ENCODE peak calls at places on chromosomes 1 and 21, in six cellular contexts. G, C, D, M, Y and Z are unnamed samples.
A peak's percentile ranks its signal among the peaks of the same experiment; 100 is the strongest.

GRCh38 chr1:906532-907420 is 16.9 kb upstream of the SAMD11 start:
- DNase-seq in G (peak; percentile 66), C (no peak), D (peak; percentile 46), M (no peak), Y (peak; percentile 57), Z (no peak)

GRCh38 chr1:228378453-228379164 is 28.0 kb downstream of the TRIM11 start:
- DNase-seq in G (peak; percentile 57), C (no peak), D (peak; percentile 95), M (peak; percentile 76), Y (peak; percentile 82), Z (no peak)

GRCh38 chr1:4752059-4752458 is 97.7 kb downstream of the AJAP1 start:
- DNase-seq in G (no peak), C (no peak), D (no peak), M (no peak), Y (no peak), Z (no peak)

GRCh38 chr1:66000033-66000637 is 207.4 kb downstream of the PDE4B start:
- DNase-seq in G (peak; percentile 12), C (no peak), D (no peak), M (no peak), Y (no peak), Z (no peak)

GRCh38 chr1:12158362-12159092 is 8.3 kb upstream of the TNFRSF1B start:
- DNase-seq in G (no peak), C (no peak), D (no peak), M (no peak), Y (no peak), Z (no peak)

GRCh38 chr1:39204441-39205081 is at the start of gene MACF1:
- DNase-seq in G (peak; percentile 97), C (no peak), D (no peak), M (peak; percentile 45), Y (peak; percentile 41), Z (no peak)

GRCh38 chr1:200211157-200211556 is 183.6 kb downstream of the NR5A2 start:
- DNase-seq in G (peak; percentile 84), C (no peak), D (no peak), M (no peak), Y (no peak), Z (no peak)

GRCh38 chr21:44057960-44058651 is 46.0 kb downstream of the TRAPPC10 start:
- DNase-seq in G (no peak), C (no peak), D (no peak), M (no peak), Y (no peak), Z (no peak)

GRCh38 chr1:234638832-234639799 is 29.1 kb upstream of the IRF2BP2 start:
- DNase-seq in G (peak; percentile 40), C (no peak), D (no peak), M (no peak), Y (no peak), Z (no peak)

GRCh38 chr1:117341123-117341522 is 26.1 kb upstream of the MAN1A2 start:
- DNase-seq in G (no peak), C (no peak), D (no peak), M (no peak), Y (no peak), Z (no peak)

GRCh38 chr1:117335376-117336086 is 31.7 kb upstream of the MAN1A2 start:
- DNase-seq in G (no peak), C (no peak), D (no peak), M (no peak), Y (no peak), Z (no peak)

GRCh38 chr1:117342397-117342796 is 24.9 kb upstream of the MAN1A2 start:
- DNase-seq in G (no peak), C (no peak), D (no peak), M (no peak), Y (no peak), Z (no peak)

GRCh38 chr1:117336087-117336817 is 31.0 kb upstream of the MAN1A2 start:
- DNase-seq in G (no peak), C (no peak), D (no peak), M (no peak), Y (no peak), Z (no peak)

DNA sequence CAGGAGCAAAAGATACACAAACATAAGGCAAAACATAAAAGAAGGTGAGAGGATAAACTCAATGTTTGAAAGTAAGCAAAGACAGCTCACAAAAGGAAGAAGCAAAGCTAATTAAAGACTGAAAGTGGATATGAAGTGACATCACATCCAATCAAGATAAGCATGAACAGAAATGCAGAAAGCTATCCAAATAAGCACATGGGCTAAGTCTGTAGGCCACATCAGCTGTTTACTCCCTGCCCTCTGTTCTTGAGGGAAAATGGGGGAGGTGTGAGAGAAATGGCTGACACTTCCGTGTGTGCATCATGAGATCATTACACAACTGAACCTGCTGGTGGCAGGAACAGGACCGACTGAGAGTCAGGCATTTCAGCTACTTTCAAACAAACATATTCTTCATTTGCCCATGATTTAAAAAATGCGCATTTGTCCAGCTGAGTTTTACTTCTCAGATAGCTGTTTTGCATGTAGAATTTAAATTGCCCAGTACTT is 27.3 kb upstream of the MAN1A2 start:
- DNase-seq in G (peak; percentile 71), C (no peak), D (no peak), M (no peak), Y (no peak), Z (no peak)
- TF ChIP-seq CTCF in G (no peak), C (no peak), D (no peak), M (no peak), Y (no peak), Z (no peak)

GRCh38 chr1:36304970-36305914 is 926 bp upstream of the SH3D21 start:
- DNase-seq in G (no peak), C (no peak), D (peak; percentile 56), M (no peak), Y (no peak), Z (no peak)

GRCh38 chr1:36305915-36306209 is 306 bp upstream of the SH3D21 start:
- DNase-seq in G (no peak), C (no peak), D (no peak), M (no peak), Y (no peak), Z (no peak)

GRCh38 chr1:36307601-36308330 is 1.6 kb downstream of the SH3D21 start:
- DNase-seq in G (no peak), C (no peak), D (no peak), M (no peak), Y (no peak), Z (no peak)

GRCh38 chr1:36306902-36307456 is 811 bp downstream of the SH3D21 start:
- DNase-seq in G (peak; percentile 86), C (peak; percentile 80), D (peak; percentile 97), M (peak; percentile 93), Y (peak; percentile 91), Z (peak; percentile 81)

GRCh38 chr1:36306210-36306901 is at the start of gene SH3D21:
- DNase-seq in G (peak; percentile 28), C (no peak), D (peak; percentile 84), M (peak; percentile 48), Y (peak; percentile 61), Z (no peak)
- TF ChIP-seq CTCF in G (no peak), C (no peak), D (no peak), M (no peak), Y (no peak), Z (no peak)

DNA sequence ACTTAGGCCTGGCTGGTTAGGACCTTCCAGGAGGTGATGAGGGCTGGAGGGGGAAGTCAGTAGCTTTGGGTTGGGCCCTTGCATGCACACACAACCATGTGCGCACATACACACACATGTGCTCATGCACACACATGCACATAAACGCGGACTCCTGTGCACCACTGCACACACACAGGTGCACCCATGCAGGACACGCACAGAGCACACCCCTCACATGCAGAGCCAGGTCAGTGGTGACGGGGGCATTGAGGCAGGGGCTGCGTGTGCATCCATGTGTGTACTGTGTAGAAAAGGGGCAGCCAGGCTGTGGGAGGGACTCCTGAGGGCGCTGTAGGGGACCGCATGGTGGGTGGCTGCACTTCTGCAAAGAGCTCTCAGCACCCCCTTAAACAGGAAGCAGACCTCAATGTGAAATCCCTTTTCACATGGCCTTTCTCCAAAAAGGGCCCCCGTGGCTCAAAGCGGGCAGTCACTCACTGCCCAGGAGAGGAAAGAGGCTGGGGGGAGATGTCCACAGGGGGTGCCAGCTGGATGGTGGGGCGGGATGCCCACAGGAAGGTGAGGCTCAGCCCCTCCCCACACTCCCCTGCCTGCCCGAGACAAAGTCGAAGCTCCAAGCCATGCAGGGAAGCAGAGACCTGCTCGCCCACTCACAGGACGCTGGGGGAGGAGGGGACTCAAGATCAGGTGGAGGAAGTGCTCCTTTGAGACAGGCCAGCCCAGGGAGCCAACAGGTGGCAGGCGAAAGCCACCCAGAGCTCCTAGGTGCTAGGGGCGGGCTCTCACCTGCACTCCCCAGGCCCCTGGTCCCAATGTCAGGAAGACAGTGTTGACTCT is 95.2 kb downstream of the ITPKB start:
- DNase-seq in G (no peak), C (peak; percentile 26), D (no peak), M (no peak), Y (no peak), Z (no peak)
- TF ChIP-seq CTCF in G (no peak), C (peak; percentile 40), D (no peak), M (no peak), Y (no peak), Z (peak; percentile 39)

GRCh38 chr21:35257413-35257812 is 208.3 kb upstream of the RUNX1 start:
- DNase-seq in G (peak; percentile 97), C (no peak), D (no peak), M (peak; percentile 19), Y (peak; percentile 39), Z (no peak)

GRCh38 chr21:35258521-35258920 is 209.4 kb upstream of the RUNX1 start:
- DNase-seq in G (no peak), C (no peak), D (no peak), M (no peak), Y (no peak), Z (no peak)

GRCh38 chr21:35254006-35254751 is 205.1 kb upstream of the RUNX1 start:
- DNase-seq in G (peak; percentile 91), C (no peak), D (no peak), M (no peak), Y (no peak), Z (no peak)

GRCh38 chr21:35254752-35255138 is 205.6 kb upstream of the RUNX1 start:
- DNase-seq in G (no peak), C (no peak), D (no peak), M (no peak), Y (no peak), Z (no peak)

DNA sequence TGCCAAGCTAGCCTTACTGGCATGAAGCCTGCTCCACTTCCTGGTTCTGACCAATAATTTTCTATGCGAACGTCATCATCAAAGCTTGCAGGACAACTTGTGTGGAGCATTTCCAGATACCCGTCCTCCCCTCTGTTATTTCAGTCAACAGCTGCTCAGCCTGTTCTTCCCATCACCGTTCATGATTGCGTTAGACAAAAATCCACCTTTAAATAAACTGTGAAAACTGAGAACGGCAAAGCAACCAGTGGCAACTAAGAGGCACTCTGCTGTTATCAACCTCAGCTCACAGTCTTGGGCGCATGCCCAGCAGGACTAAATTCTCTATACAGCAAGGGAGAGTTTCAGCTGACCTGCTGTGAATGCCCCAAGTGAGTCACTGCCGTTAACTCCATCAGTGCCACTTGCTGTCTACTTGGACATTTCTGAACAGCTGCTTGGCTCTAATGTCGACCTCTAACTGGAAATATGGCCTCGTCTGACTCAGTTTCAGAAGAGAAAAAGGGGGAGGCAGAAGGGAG is 207.4 kb upstream of the RUNX1 start:
- DNase-seq in G (peak; percentile 98), C (no peak), D (no peak), M (peak; percentile 75), Y (peak; percentile 88), Z (no peak)
- TF ChIP-seq CTCF in G (peak; percentile 13), C (no peak), D (no peak), M (no peak), Y (no peak), Z (no peak)

DNA sequence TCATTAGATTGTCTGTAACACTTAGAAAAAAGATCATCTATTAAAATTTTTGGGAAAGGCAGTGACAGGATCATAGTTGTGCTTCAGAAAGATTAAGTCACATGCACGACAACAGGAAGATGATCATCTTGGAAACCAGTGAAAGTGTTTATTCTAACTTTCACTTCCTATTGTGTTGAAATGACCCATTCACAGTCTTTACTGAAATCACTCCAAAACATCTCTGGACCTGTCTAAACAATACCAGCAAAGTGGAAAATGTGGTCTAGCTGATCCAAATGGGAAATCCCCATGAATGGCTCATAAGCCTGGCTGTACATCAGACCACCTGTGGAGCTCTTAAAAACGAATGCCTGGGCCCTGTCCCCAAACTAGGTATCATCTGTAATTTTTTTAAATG is 111.1 kb upstream of the ETV3 start:
- DNase-seq in G (no peak), C (peak; percentile 56), D (no peak), M (no peak), Y (no peak), Z (peak; percentile 21)
- TF ChIP-seq CTCF in G (no peak), C (no peak), D (no peak), M (no peak), Y (no peak), Z (no peak)